ENCODE peak calls at places on chromosomes 1 and 21, in four cellular contexts. H is right lobe of liver, C is AG04450, I is mesothelial cell of epicardium. U is an unnamed sample.
A peak's percentile ranks its signal among the peaks of the same experiment; 100 is the strongest.

GRCh38 chr21:34594566-34595234 is 20.2 kb downstream of the RCAN1 start:
- DNase-seq in H (no peak), C (no peak), I (no peak), U (no peak)

GRCh38 chr21:26840912-26841311 is 4.3 kb downstream of the ADAMTS1 start:
- DNase-seq in H (no peak), C (no peak), I (no peak), U (no peak)

GRCh38 chr1:13540871-13541270 is 27.1 kb upstream of the LRRC38 start:
- DNase-seq in H (no peak), C (no peak), I (no peak), U (no peak)

GRCh38 chr21:34037446-34037845 is 35.9 kb upstream of the MRPS6 start:
- DNase-seq in H (no peak), C (peak; percentile 46), I (no peak), U (no peak)

GRCh38 chr1:160651428-160652064 is 4.7 kb upstream of the SLAMF1 start:
- DNase-seq in H (no peak), C (no peak), I (no peak), U (no peak)

GRCh38 chr1:54807756-54808155 is 6.6 kb upstream of the TTC22 start:
- DNase-seq in H (no peak), C (no peak), I (peak; percentile 13), U (no peak)

GRCh38 chr1:181015258-181015630 is 7.4 kb downstream of the STX6 start:
- DNase-seq in H (no peak), C (no peak), I (no peak), U (no peak)

GRCh38 chr1:32773764-32774463 is 43.2 kb downstream of the YARS1 start:
- DNase-seq in H (no peak), C (no peak), I (no peak), U (no peak)

GRCh38 chr1:22639286-22639685 is 2.9 kb downstream of the C1QA start:
- DNase-seq in H (no peak), C (peak; percentile 46), I (no peak), U (no peak)

GRCh38 chr21:45289655-45290515 is 2.2 kb upstream of the POFUT2 start:
- DNase-seq in H (no peak), C (no peak), I (peak; percentile 35), U (no peak)
- TF ChIP-seq CTCF in H (no peak), C (peak; percentile 52), I (no peak), U (no peak)

GRCh38 chr1:202329891-202330290 is 11.8 kb downstream of the UBE2T start:
- DNase-seq in H (no peak), C (no peak), I (no peak), U (no peak)
- TF ChIP-seq CTCF in H (no peak), C (no peak), I (no peak), U (no peak)

DNA sequence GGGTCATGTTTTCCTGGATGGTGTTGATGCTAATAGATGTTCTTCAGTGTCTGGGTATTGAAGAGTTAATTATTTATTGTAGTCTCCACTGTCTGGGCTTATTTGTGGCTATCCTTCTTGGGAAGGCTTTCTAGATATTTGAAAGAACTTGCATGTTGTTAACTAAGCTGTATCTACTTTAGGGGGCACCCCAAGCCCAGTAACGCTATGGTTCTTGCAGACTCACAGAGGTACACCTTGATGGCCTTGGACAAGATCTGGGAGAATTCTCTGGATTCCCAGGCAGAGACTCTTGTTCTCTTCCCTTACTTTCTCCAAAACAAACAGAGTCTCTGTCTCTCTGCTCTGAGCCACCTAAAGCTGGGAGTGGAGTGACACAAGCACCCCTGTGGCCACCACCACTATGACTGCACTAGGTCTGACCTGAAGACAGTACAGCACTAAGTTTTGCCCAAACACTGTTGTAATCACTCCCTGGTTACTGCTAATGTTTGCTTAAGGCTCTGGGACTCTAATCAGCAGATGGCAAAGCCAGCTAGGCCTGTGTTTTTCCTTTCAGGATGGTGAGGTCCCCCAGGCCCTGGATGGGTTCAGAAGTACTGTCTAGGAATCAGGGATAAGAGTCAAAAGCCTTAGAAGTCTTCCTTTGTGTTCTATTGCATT is 76.5 kb upstream of the C1orf21 start:
- DNase-seq in H (no peak), C (no peak), I (no peak), U (no peak)
- TF ChIP-seq CTCF in H (no peak), C (no peak), I (no peak), U (no peak)

GRCh38 chr1:150213170-150214098 is 22.5 kb downstream of the ANP32E start:
- DNase-seq in H (peak; percentile 97), C (peak; percentile 82), I (peak; percentile 85), U (peak; percentile 88)
- TF ChIP-seq CTCF in H (peak; percentile 32), C (peak; percentile 41), I (no peak), U (peak; percentile 54)

GRCh38 chr1:201914456-201915235 is 25.9 kb downstream of the SHISA4 start:
- DNase-seq in H (no peak), C (no peak), I (no peak), U (no peak)

GRCh38 chr1:201916649-201917249 is 28.1 kb downstream of the SHISA4 start:
- DNase-seq in H (peak; percentile 84), C (peak; percentile 79), I (no peak), U (no peak)

GRCh38 chr1:201921952-201922558 is 24.3 kb downstream of the LMOD1 start:
- DNase-seq in H (no peak), C (no peak), I (no peak), U (no peak)

GRCh38 chr1:201918343-201918742 is 28.0 kb downstream of the LMOD1 start:
- DNase-seq in H (no peak), C (no peak), I (no peak), U (no peak)

DNA sequence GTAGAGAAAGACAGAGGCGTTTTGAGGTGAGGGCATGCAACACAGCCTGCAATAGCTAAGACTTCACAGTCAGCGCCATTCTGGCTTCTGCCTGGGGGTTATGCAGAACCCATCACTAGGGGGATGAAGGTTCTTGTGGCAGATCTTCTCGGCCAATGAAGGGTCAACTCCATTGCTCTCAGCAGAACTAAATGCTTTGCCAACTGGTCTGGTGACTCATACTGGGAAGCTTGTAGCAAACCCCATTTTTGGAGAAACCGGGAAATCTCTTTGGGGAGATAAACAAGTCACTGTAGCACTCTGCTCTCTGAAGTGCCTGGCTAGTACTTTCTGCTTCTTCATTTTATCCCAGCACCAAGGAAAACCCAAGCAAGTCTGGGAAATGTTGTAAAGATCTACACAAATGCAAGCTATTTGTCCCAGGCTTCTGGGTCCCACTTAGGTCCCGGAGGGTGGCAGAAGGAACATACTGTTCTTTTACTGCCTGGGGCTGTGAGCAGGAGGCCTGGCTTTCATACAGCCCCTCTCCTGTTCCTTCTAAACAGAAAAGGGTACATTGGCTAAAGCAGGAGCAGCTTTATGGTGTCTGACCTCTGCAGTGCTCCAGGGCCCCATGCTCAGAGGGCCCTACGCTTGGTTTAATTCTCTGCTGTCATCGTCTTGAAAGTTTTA is 28.8 kb downstream of the SHISA4 start:
- DNase-seq in H (no peak), C (peak; percentile 73), I (no peak), U (no peak)
- TF ChIP-seq CTCF in H (no peak), C (no peak), I (no peak), U (no peak)

DNA sequence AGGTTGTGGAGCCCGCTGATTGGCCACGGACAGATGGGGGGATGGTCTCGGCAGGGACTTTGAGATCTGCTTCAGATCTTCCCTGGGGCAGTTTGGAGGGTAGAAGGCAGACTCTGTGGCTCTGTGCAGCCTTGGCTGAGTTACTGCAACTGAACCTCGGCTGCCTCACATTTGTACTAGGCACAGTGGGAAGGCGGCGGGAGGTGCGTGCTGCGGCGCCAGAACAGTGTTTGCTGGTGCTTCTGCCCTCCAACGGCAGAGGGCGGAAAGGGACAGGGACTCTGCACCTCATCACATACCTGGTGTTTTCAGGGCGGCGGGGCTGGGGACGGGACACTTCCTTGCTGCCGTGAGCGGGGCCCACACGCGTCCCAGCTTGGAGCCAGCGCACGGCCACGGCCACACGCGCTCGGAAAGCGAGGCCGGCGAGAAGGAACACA is 26.2 kb downstream of the SLC66A1 start:
- DNase-seq in H (peak; percentile 88), C (no peak), I (peak; percentile 56), U (no peak)
- TF ChIP-seq CTCF in H (peak; percentile 38), C (peak; percentile 12), I (peak; percentile 50), U (no peak)

U was measured in natural killer cell.